ENCODE peak calls at places on chromosomes 12 and 14, in nine cellular contexts. O is upper lobe of left lung, J is K562, B is transverse colon, K is stomach, N is ovary, S is H1, T is GM12878, Y is suprapubic skin. V is an unnamed sample. For H3K27me3, the result is how much of the 10 kb centered on the place peaks cover.

GRCh38 chr14:51039285-51039684 is 55.6 kb downstream of the TRIM9 start:
- DNase-seq in O (no peak), J (no peak), B (no peak), K (no peak), N (no peak), S (no peak), T (no peak), Y (no peak), V (no peak)

GRCh38 chr14:91059576-91060471 is 617 bp downstream of the RPS6KA5 start:
- DNase-seq in O (peak), J (peak), B (peak), K (peak), N (no peak), S (peak), T (no peak), Y (peak), V (peak)

GRCh38 chr14:59022144-59022543 is 166.3 kb upstream of the DAAM1 start:
- DNase-seq in O (no peak), J (no peak), B (no peak), K (no peak), N (no peak), S (no peak), T (no peak), Y (no peak), V (no peak)

GRCh38 chr12:13443498-13443897 is 247.0 kb downstream of the EMP1 start:
- DNase-seq in O (no peak), J (no peak), B (no peak), K (no peak), N (no peak), S (no peak), T (no peak), Y (no peak), V (no peak)

GRCh38 chr14:38238881-38239280 is 17.0 kb downstream of the CLEC14A start:
- DNase-seq in O (no peak), J (no peak), B (no peak), K (no peak), N (no peak), S (no peak), T (no peak), Y (no peak), V (no peak)

GRCh38 chr14:103825103-103825502 is 22.3 kb downstream of the PPP1R13B start:
- DNase-seq in O (peak), J (no peak), B (no peak), K (no peak), N (no peak), S (no peak), T (no peak), Y (no peak), V (no peak)

GRCh38 chr12:2306686-2307249 is 254.0 kb downstream of the CACNA1C start:
- DNase-seq in O (no peak), J (no peak), B (no peak), K (no peak), N (no peak), S (no peak), T (no peak), Y (no peak), V (no peak)

GRCh38 chr12:88805692-88806091 is 225.4 kb upstream of the KITLG start:
- DNase-seq in O (no peak), J (no peak), B (no peak), K (no peak), N (no peak), S (no peak), T (no peak), Y (no peak), V (no peak)

GRCh38 chr14:88233915-88234314 is 89.2 kb downstream of the KCNK10 start:
- DNase-seq in O (no peak), J (peak), B (no peak), K (no peak), N (no peak), S (no peak), T (no peak), Y (no peak), V (no peak)

GRCh38 chr14:90697146-90697545 is 119.1 kb downstream of the TTC7B start:
- DNase-seq in O (no peak), J (no peak), B (no peak), K (no peak), N (no peak), S (no peak), T (no peak), Y (no peak), V (no peak)

GRCh38 chr14:58297412-58297761 is 968 bp upstream of the ARID4A start:
- DNase-seq in O (peak), J (no peak), B (no peak), K (peak), N (no peak), S (no peak), T (no peak), Y (peak), V (peak)

GRCh38 chr12:34354239-34355200 is 332.2 kb downstream of the ALG10 start:
- DNase-seq in O (no peak), J (peak), B (no peak), K (no peak), N (no peak), S (no peak), T (no peak), Y (no peak), V (no peak)

GRCh38 chr12:95323204-95323603 is 105.6 kb downstream of the VEZT start:
- DNase-seq in O (no peak), J (no peak), B (no peak), K (no peak), N (no peak), S (no peak), T (no peak), Y (no peak), V (no peak)

GRCh38 chr12:65871865-65872645 is 47.8 kb downstream of the HMGA2 start:
- DNase-seq in O (no peak), J (no peak), B (no peak), K (no peak), N (no peak), S (no peak), T (no peak), Y (no peak), V (no peak)

GRCh38 chr12:17110316-17110715 is 504.4 kb upstream of the LMO3 start:
- DNase-seq in O (no peak), J (no peak), B (no peak), K (no peak), N (no peak), S (no peak), T (no peak), Y (no peak), V (no peak)

GRCh38 chr14:97924922-97925613 is 1127.9 kb downstream of the VRK1 start:
- DNase-seq in O (no peak), J (no peak), B (no peak), K (no peak), N (no peak), S (no peak), T (no peak), Y (no peak), V (no peak)

GRCh38 chr12:21416611-21417121 is 20.8 kb upstream of the PYROXD1 start:
- DNase-seq in O (no peak), J (no peak), B (no peak), K (no peak), N (no peak), S (no peak), T (no peak), Y (no peak), V (no peak)

GRCh38 chr12:127389923-127390322 is 877.0 kb upstream of the TMEM132C start:
- DNase-seq in O (no peak), J (no peak), B (no peak), K (no peak), N (no peak), S (peak), T (no peak), Y (no peak), V (no peak)

GRCh38 chr12:112170376-112170775 is 45.0 kb downstream of the TRAFD1 start:
- DNase-seq in O (no peak), J (peak), B (no peak), K (no peak), N (no peak), S (no peak), T (no peak), Y (no peak), V (peak)

GRCh38 chr14:24459331-24459730 is 16.8 kb upstream of the SDR39U1 start:
- DNase-seq in O (no peak), J (no peak), B (no peak), K (no peak), N (no peak), S (no peak), T (no peak), Y (no peak), V (no peak)

GRCh38 chr12:30794591-30795409 is 40.0 kb upstream of the CAPRIN2 start:
- DNase-seq in O (no peak), J (no peak), B (no peak), K (no peak), N (no peak), S (no peak), T (no peak), Y (no peak), V (no peak)

GRCh38 chr12:64611430-64612286 is 1.4 kb downstream of the RASSF3 start:
- DNase-seq in O (peak), J (no peak), B (peak), K (peak), N (peak), S (no peak), T (no peak), Y (no peak), V (peak)

GRCh38 chr14:106459971-106460730 is 933.8 kb downstream of the TMEM121 start:
- DNase-seq in O (no peak), J (peak), B (peak), K (no peak), N (no peak), S (no peak), T (no peak), Y (no peak), V (no peak)

GRCh38 chr12:113137861-113138783 is 2.6 kb upstream of the RASAL1 start:
- DNase-seq in O (no peak), J (no peak), B (no peak), K (no peak), N (no peak), S (no peak), T (no peak), Y (no peak), V (no peak)

GRCh38 chr14:70330596-70330995 is 28.9 kb downstream of the COX16 start:
- DNase-seq in O (no peak), J (no peak), B (no peak), K (no peak), N (no peak), S (no peak), T (no peak), Y (no peak), V (no peak)

GRCh38 chr14:78403278-78403815 is 233.2 kb downstream of the NRXN3 start:
- DNase-seq in O (no peak), J (no peak), B (no peak), K (no peak), N (no peak), S (peak), T (peak), Y (no peak), V (no peak)

DNA sequence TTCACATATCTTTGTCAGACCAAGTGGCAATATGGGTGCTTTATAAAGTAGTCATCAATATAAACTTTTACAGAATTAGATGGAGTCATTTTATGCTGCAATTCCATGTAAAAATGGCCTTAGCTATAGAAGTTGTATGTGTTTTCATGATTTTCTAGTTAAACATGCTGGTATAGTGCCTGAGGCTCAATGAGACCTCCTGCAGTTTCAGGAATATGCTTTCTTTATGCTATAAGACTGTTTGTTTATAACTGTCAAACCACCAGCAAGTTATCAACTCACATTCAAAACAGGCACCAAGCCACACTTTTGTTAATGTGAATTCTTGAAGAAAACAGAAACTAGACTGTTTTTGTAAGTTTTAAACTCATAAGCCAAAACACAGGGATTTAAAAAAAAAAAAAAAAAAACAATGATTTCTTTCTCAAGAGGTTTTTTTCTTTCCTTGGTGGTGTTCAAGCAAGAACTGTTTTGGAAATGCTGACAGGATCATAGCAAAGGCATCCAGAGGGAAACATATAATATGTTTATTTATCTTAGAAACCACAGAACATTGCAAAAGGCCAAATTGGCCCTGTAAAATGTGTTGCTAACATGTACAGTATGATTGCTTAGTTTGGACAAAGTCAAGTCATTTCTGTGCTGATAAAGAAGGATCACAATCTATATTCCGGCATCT is 28.8 kb upstream of the LUM start:
- DNase-seq in O (no peak), J (no peak), B (no peak), K (no peak), N (no peak), S (no peak), T (no peak), Y (no peak), V (no peak)
- TF ChIP-seq EP300 in O (no peak), J (no peak), B (no peak), K (no peak), N (no peak), S (no peak), T (no peak), Y (no peak), V (no peak)

GRCh38 chr12:124590447-124590846 is 23.0 kb upstream of the NCOR2 start:
- DNase-seq in O (no peak), J (no peak), B (no peak), K (no peak), N (no peak), S (no peak), T (no peak), Y (no peak), V (no peak)
- H3K27me3 ChIP-seq in O (under half), J (under half), B (under half), K (under half), N (under half), S (under half), T (under half), Y (under half), V (under half)

GRCh38 chr14:76923422-76924362 is 97.5 kb downstream of the LRRC74A start:
- DNase-seq in O (no peak), J (no peak), B (no peak), K (no peak), N (no peak), S (peak), T (no peak), Y (no peak), V (no peak)
- H3K4me3 ChIP-seq in O (no peak), J (no peak), B (no peak), K (no peak), N (no peak), S (no peak), T (no peak), Y (no peak), V (no peak)

GRCh38 chr12:116222358-116222757 is 55.1 kb downstream of the MED13L start:
- DNase-seq in O (peak), J (no peak), B (peak), K (peak), N (peak), S (no peak), T (no peak), Y (peak), V (peak)
- TF ChIP-seq EP300 in O (peak), J (no peak), B (peak), K (no peak), N (peak), S (no peak), T (no peak), Y (no peak), V (peak)

GRCh38 chr14:99793213-99794155 is at the start of gene EML1:
- DNase-seq in O (peak), J (peak), B (peak), K (peak), N (peak), S (peak), T (no peak), Y (peak), V (peak)
- H3K27me3 ChIP-seq in O (under half), J (under half), B (half or more), K (under half), N (under half), S (under half), T (under half), Y (under half), V (under half)

V was measured in tibial nerve.